ENCODE peak calls at places on chromosomes 1 and 21, in five cellular contexts. Y is suprapubic skin, A is breast epithelium, E is body of pancreas, T is ovary. V is an unnamed sample. For H3K4me1, the result is how much of the 10 kb centered on the place peaks cover.

GRCh38 chr1:195430826-195431225 is 1177.4 kb downstream of the KCNT2 start:
- DNase-seq in Y (no peak), A (no peak), E (no peak), T (no peak), V (no peak)

GRCh38 chr1:16967095-16967567 is 13.3 kb downstream of the MFAP2 start:
- DNase-seq in Y (no peak), A (no peak), E (no peak), T (peak), V (peak)

GRCh38 chr1:74504125-74505065 is 8.0 kb downstream of the LRRC53 start:
- DNase-seq in Y (no peak), A (no peak), E (peak), T (no peak), V (peak)

GRCh38 chr21:42619841-42620240 is 33.6 kb upstream of the PDE9A start:
- DNase-seq in Y (peak), A (no peak), E (no peak), T (no peak), V (no peak)

GRCh38 chr1:223803211-223803610 is 42.5 kb downstream of the TP53BP2 start:
- DNase-seq in Y (no peak), A (no peak), E (no peak), T (no peak), V (no peak)

GRCh38 chr1:228344631-228345072 is 62.0 kb downstream of the TRIM11 start:
- DNase-seq in Y (peak), A (peak), E (peak), T (no peak), V (peak)

GRCh38 chr1:237873487-237873927 is 17.2 kb downstream of the ZP4 start:
- DNase-seq in Y (no peak), A (no peak), E (no peak), T (no peak), V (no peak)

GRCh38 chr1:67338642-67339041 is 31.0 kb downstream of the IL12RB2 start:
- DNase-seq in Y (no peak), A (no peak), E (no peak), T (no peak), V (no peak)

GRCh38 chr1:23224721-23225648 is 7.7 kb upstream of the HTR1D start:
- DNase-seq in Y (no peak), A (peak), E (no peak), T (no peak), V (peak)

GRCh38 chr21:45469273-45470086 is 64.5 kb downstream of the COL18A1 start:
- DNase-seq in Y (no peak), A (no peak), E (no peak), T (no peak), V (no peak)

GRCh38 chr1:65538013-65538578 is 117.6 kb downstream of the LEPR start:
- DNase-seq in Y (no peak), A (no peak), E (no peak), T (no peak), V (no peak)

GRCh38 chr1:40898434-40898900 is 36.3 kb upstream of the CITED4 start:
- DNase-seq in Y (no peak), A (peak), E (peak), T (no peak), V (no peak)

GRCh38 chr1:230627767-230628166 is 14.5 kb upstream of the COG2 start:
- DNase-seq in Y (no peak), A (no peak), E (no peak), T (no peak), V (no peak)

GRCh38 chr1:234018816-234019215 is 114.3 kb downstream of the SLC35F3 start:
- DNase-seq in Y (no peak), A (no peak), E (no peak), T (no peak), V (no peak)

GRCh38 chr1:108644984-108645383 is 15.9 kb downstream of the HENMT1 start:
- DNase-seq in Y (no peak), A (no peak), E (no peak), T (no peak), V (no peak)

GRCh38 chr1:212760126-212760823 is 31.3 kb downstream of the NSL1 start:
- DNase-seq in Y (no peak), A (no peak), E (no peak), T (no peak), V (no peak)

GRCh38 chr1:112852276-112852675 is 103.7 kb downstream of the SLC16A1 start:
- DNase-seq in Y (no peak), A (no peak), E (no peak), T (no peak), V (no peak)

GRCh38 chr21:43812139-43812821 is 22.9 kb downstream of the RRP1 start:
- DNase-seq in Y (no peak), A (no peak), E (no peak), T (no peak), V (no peak)

GRCh38 chr1:147267711-147268110 is 25.2 kb downstream of the CHD1L start:
- DNase-seq in Y (no peak), A (no peak), E (no peak), T (no peak), V (no peak)

GRCh38 chr1:117574206-117574835 is 31.5 kb upstream of the TENT5C start:
- DNase-seq in Y (peak), A (peak), E (no peak), T (no peak), V (no peak)

GRCh38 chr1:244813327-244813726 is 22.1 kb upstream of the COX20 start:
- DNase-seq in Y (no peak), A (no peak), E (no peak), T (no peak), V (no peak)

GRCh38 chr1:232142403-232143314 is 487.3 kb downstream of the SIPA1L2 start:
- DNase-seq in Y (peak), A (no peak), E (no peak), T (no peak), V (peak)

GRCh38 chr1:206713910-206714312 is 29.2 kb downstream of the MAPKAPK2 start:
- DNase-seq in Y (no peak), A (no peak), E (no peak), T (no peak), V (no peak)

GRCh38 chr1:53740621-53741105 is 1.7 kb upstream of the GLIS1 start:
- DNase-seq in Y (no peak), A (no peak), E (no peak), T (no peak), V (no peak)

GRCh38 chr1:96557336-96557735 is 164.2 kb upstream of the PTBP2 start:
- DNase-seq in Y (no peak), A (no peak), E (no peak), T (no peak), V (no peak)

GRCh38 chr1:32501865-32502264 is 37.0 kb downstream of the ZBTB8B start:
- DNase-seq in Y (no peak), A (peak), E (no peak), T (peak), V (no peak)

GRCh38 chr1:41811978-41812852 is 106.5 kb downstream of the HIVEP3 start:
- DNase-seq in Y (no peak), A (peak), E (peak), T (peak), V (peak)

GRCh38 chr1:209248649-209249279 is 334.8 kb upstream of the CAMK1G start:
- DNase-seq in Y (no peak), A (no peak), E (peak), T (no peak), V (no peak)

GRCh38 chr1:17429183-17429582 is 10.3 kb downstream of the RCC2 start:
- DNase-seq in Y (no peak), A (no peak), E (no peak), T (no peak), V (no peak)

GRCh38 chr1:22790232-22791008 is 79.8 kb downstream of the EPHB2 start:
- DNase-seq in Y (no peak), A (no peak), E (no peak), T (peak), V (no peak)

GRCh38 chr1:1092890-1093609 is 18.9 kb upstream of the RNF223 start:
- DNase-seq in Y (no peak), A (no peak), E (no peak), T (no peak), V (peak)

GRCh38 chr1:170530972-170531757 is 801 bp upstream of the GORAB start:
- DNase-seq in Y (no peak), A (no peak), E (peak), T (peak), V (peak)

GRCh38 chr1:113255728-113256347 is 134.5 kb upstream of the MAGI3 start:
- DNase-seq in Y (no peak), A (no peak), E (peak), T (no peak), V (no peak)

GRCh38 chr1:36156329-36157114 is 562 bp downstream of the MAP7D1 start:
- DNase-seq in Y (peak), A (no peak), E (peak), T (peak), V (peak)

GRCh38 chr1:198373376-198373775 is 167.1 kb downstream of the ATP6V1G3 start:
- DNase-seq in Y (no peak), A (no peak), E (no peak), T (no peak), V (no peak)

GRCh38 chr1:159068877-159069276 is 7.7 kb downstream of the AIM2 start:
- DNase-seq in Y (no peak), A (no peak), E (no peak), T (no peak), V (no peak)

GRCh38 chr21:41317458-41317857 is 857 bp downstream of the FAM3B start:
- DNase-seq in Y (no peak), A (no peak), E (peak), T (no peak), V (no peak)
- H3K4me3 ChIP-seq in Y (no peak), A (no peak), E (peak), T (no peak), V (no peak)

GRCh38 chr1:164423136-164423535 is 135.8 kb upstream of the PBX1 start:
- DNase-seq in Y (no peak), A (no peak), E (no peak), T (no peak), V (no peak)

GRCh38 chr1:164417016-164417704 is 141.8 kb upstream of the PBX1 start:
- DNase-seq in Y (no peak), A (no peak), E (no peak), T (no peak), V (no peak)
- TF ChIP-seq POLR2A in Y (no peak), A (no peak), E (no peak), T (no peak), V (no peak)

GRCh38 chr1:8846263-8846662 is 28.8 kb upstream of the RERE start:
- DNase-seq in Y (no peak), A (no peak), E (no peak), T (no peak), V (no peak)

GRCh38 chr1:8847990-8848389 is 30.5 kb downstream of the ENO1 start:
- DNase-seq in Y (no peak), A (no peak), E (no peak), T (no peak), V (no peak)

GRCh38 chr1:8848663-8849386 is 29.7 kb downstream of the ENO1 start:
- DNase-seq in Y (peak), A (peak), E (peak), T (peak), V (peak)

GRCh38 chr1:8844421-8845063 is 27.1 kb upstream of the RERE start:
- DNase-seq in Y (no peak), A (no peak), E (no peak), T (peak), V (no peak)

DNA sequence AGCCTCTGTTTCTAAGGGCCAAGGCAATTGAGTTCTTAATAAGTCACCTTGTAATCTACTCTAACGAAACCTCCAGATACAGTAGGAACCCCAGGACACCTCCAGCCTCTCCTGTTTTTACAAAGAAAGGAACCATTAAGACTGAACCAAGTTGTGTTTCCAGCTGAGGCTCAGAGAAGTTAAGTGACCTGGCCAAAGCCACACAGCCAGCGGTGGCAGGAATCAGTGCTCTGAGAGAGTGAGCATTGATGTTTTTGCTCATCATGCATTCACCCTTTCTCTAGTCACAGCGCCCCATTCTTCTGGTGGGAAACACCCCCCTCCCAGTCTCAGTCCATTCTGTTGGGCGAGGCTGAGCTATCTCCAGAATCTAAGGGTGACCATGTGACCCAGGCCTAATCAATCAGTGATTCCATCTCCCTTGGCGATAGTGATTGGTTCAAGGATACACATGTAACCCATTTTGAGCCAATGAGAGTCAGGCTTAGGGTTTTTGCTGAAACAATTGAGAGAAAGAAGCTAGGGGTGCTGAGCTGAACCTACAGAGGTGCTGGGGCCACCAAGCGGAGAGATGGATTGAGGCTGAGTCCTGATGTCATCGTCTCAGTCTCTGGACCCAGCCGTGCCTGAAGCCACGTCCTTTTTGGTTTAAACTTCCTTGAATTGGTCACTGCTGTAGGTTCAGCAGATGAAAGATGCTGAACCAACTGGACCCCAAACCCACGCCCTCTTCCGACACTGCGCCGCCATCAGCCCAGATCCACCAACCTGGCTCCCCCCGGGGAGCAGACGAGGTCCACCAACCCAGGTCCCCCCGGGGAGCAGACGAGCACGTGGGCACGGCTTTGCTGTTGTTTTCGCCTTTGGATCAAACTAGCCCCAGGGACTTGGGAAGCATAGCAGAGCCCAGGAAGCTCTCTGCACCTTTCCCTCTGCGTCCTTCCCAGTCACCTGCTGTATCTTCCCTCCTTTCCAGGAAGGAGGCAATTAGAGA is 28.0 kb upstream of the RERE start:
- DNase-seq in Y (no peak), A (no peak), E (no peak), T (no peak), V (no peak)
- H3K4me1 ChIP-seq in Y (under half), A (under half), E (under half), T (under half), V (under half)

DNA sequence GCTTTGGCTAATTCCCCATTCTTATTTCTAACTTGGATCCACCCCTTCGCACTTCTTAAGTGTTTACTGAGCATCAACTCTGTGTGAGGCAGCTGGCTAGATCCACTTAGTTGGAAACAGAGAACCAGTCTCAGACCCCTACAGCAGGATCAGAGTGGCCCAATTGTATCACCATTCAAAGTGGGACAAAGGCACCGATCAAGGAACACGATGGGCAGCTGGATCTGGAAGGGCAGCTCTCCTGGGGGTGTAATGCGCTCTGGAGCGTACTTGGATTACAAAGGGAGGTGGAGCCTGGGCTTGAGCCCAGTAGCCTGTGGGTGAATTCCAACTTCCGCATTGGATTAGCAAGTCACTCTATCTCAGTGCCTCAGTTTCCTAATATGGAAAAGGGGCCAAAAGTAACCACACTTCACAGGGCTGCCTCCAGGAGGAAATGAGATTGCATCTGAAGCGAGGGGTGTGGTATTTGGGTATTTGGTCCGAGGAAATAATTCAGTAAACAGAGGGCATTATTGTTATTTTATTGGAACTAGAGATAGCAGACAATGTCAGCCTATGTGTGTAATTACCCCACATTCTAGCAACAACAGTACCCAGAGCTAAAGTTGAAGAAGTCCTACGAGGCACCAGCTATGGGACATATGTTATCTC is 11.9 kb downstream of the ECE1 start:
- DNase-seq in Y (no peak), A (no peak), E (no peak), T (peak), V (no peak)
- H3K4me3 ChIP-seq in Y (no peak), A (peak), E (no peak), T (no peak), V (peak)

GRCh38 chr1:161044535-161044907 is 1.3 kb downstream of the USF1 start:
- DNase-seq in Y (no peak), A (no peak), E (no peak), T (no peak), V (no peak)

GRCh38 chr1:161046574-161047167 is 894 bp upstream of the USF1 start:
- DNase-seq in Y (no peak), A (no peak), E (no peak), T (no peak), V (no peak)

GRCh38 chr1:161045749-161046573 is at the start of gene USF1:
- DNase-seq in Y (peak), A (peak), E (peak), T (peak), V (peak)

GRCh38 chr1:161047436-161048420 is 2.0 kb upstream of the USF1 start:
- DNase-seq in Y (no peak), A (no peak), E (no peak), T (no peak), V (no peak)

GRCh38 chr1:161044908-161045748 is 649 bp downstream of the USF1 start:
- DNase-seq in Y (no peak), A (peak), E (peak), T (peak), V (peak)
- TF ChIP-seq POLR2A in Y (no peak), A (no peak), E (no peak), T (no peak), V (no peak)

GRCh38 chr1:201536542-201536941 is 2.4 kb upstream of the NAV1 start:
- DNase-seq in Y (peak), A (no peak), E (no peak), T (no peak), V (no peak)
- H3K4me1 ChIP-seq in Y (half or more), A (under half), E (under half), T (under half), V (under half)